ENCODE peak calls at places on chromosomes 3 and 15, in six cellular contexts. E is heart left ventricle; G is CD8-positive, alpha-beta memory T cell; C is endothelial cell of umbilical vein; B is mesenchymal stem cell; V is A549. X is an unnamed sample. For H3K4me1, the result is how much of the 10 kb centered on the place peaks cover.

GRCh38 chr3:88641033-88641604 is 466.3 kb upstream of the EPHA3 start:
- DNase-seq in G (no peak), C (no peak), E (no peak), V (no peak), B (no peak), X (no peak)

GRCh38 chr3:126008219-126008618 is 39.2 kb downstream of the ROPN1B start:
- DNase-seq in V (no peak), G (no peak), E (no peak), B (no peak), C (no peak), X (no peak)

GRCh38 chr15:95734422-95735316 is 595.8 kb upstream of the NR2F2 start:
- DNase-seq in G (no peak), V (no peak), C (peak), B (peak), E (no peak), X (no peak)

GRCh38 chr15:73900129-73900712 is 26.0 kb upstream of the LOXL1 start:
- DNase-seq in C (no peak), B (no peak), V (no peak), E (no peak), G (no peak), X (no peak)

GRCh38 chr15:66592505-66593218 is 26.9 kb upstream of the LCTL start:
- DNase-seq in B (no peak), E (no peak), V (no peak), C (no peak), G (no peak), X (no peak)

GRCh38 chr15:33132722-33133345 is 61.7 kb downstream of the FMN1 start:
- DNase-seq in C (peak), V (peak), B (peak), E (no peak), G (peak), X (no peak)

GRCh38 chr3:185069583-185070030 is 83.3 kb downstream of the C3orf70 start:
- DNase-seq in G (no peak), B (no peak), C (no peak), V (no peak), E (no peak), X (no peak)

GRCh38 chr15:48999314-48999713 is 35.6 kb upstream of the SHC4 start:
- DNase-seq in G (no peak), V (no peak), C (no peak), B (no peak), E (no peak), X (no peak)

GRCh38 chr3:194298331-194299227 is 52.5 kb downstream of the CPN2 start:
- DNase-seq in C (no peak), E (no peak), V (no peak), G (no peak), B (no peak), X (peak)

GRCh38 chr15:55379095-55379494 is 29.1 kb downstream of the CCPG1 start:
- DNase-seq in V (no peak), B (no peak), G (no peak), E (no peak), C (no peak), X (no peak)

GRCh38 chr15:69979269-69979668 is 118.4 kb downstream of the TLE3 start:
- DNase-seq in V (peak), B (peak), E (no peak), C (no peak), G (no peak), X (peak)

GRCh38 chr15:29435811-29436210 is 166.2 kb upstream of the NSMCE3 start:
- DNase-seq in V (no peak), E (no peak), C (no peak), G (no peak), B (no peak), X (no peak)

GRCh38 chr15:96047255-96047931 is 283.1 kb upstream of the NR2F2 start:
- DNase-seq in V (no peak), C (peak), E (no peak), G (no peak), B (peak), X (no peak)

GRCh38 chr3:59245879-59246501 is 196.2 kb upstream of the CFAP20DC start:
- DNase-seq in V (no peak), G (no peak), E (no peak), B (peak), C (no peak), X (no peak)

GRCh38 chr3:128598884-128599664 is 51.5 kb downstream of the RPN1 start:
- DNase-seq in B (no peak), E (no peak), C (no peak), V (no peak), G (no peak), X (no peak)

GRCh38 chr15:98952381-98952803 is 55.2 kb downstream of the PGPEP1L start:
- DNase-seq in B (no peak), E (no peak), V (no peak), G (no peak), C (peak), X (peak)

GRCh38 chr3:198028718-198029117 is 68.7 kb downstream of the LMLN start:
- DNase-seq in B (no peak), V (no peak), G (no peak), C (no peak), E (no peak), X (no peak)

GRCh38 chr15:74656935-74657535 is 38.8 kb downstream of the EDC3 start:
- DNase-seq in V (no peak), B (no peak), C (no peak), E (no peak), G (no peak), X (no peak)

GRCh38 chr15:63600001-63600645 is 2.9 kb downstream of the FBXL22 start:
- DNase-seq in V (peak), C (no peak), B (no peak), G (no peak), E (peak), X (no peak)

GRCh38 chr3:121626495-121626894 is 33.3 kb downstream of the FBXO40 start:
- DNase-seq in G (no peak), E (no peak), B (no peak), C (no peak), V (no peak), X (no peak)

GRCh38 chr3:121627622-121628021 is 33.1 kb downstream of the HCLS1 start:
- DNase-seq in V (no peak), B (no peak), E (no peak), G (no peak), C (no peak), X (no peak)

GRCh38 chr3:121629601-121630000 is 31.1 kb downstream of the HCLS1 start:
- DNase-seq in V (no peak), E (peak), B (no peak), C (no peak), G (no peak), X (no peak)

GRCh38 chr3:121627211-121627610 is 33.5 kb downstream of the HCLS1 start:
- DNase-seq in E (peak), G (no peak), B (no peak), C (no peak), V (no peak), X (no peak)

DNA sequence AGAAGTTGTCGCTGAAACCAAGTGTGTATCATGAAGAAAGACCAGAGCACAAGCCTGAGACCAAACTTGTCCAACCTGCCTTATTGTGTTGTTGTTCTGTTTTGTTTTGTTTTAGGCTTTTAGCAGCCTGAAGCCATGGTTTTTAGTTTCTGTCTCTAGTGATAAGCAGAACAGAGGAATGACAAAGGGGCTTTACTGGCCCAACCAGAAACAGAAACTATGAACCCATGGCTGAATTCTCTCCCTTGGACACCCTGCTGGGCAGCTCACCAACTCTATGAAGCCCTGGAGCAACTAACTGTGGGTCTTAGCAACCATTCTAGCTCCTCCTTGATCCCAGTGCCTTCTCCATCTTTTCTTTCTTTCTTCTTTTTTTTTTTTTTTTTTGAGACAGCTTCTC is 30.3 kb downstream of the HCLS1 start:
- DNase-seq in C (no peak), G (no peak), V (no peak), E (no peak), B (no peak), X (no peak)
- H3K4me1 ChIP-seq in C (under half), G (under half), V (under half), E (under half), B (under half), X (under half)

GRCh38 chr3:151307583-151307982 is 9.0 kb downstream of the GPR87 start:
- DNase-seq in C (no peak), B (no peak), G (no peak), V (no peak), E (no peak), X (no peak)

GRCh38 chr3:151305778-151306157 is 10.9 kb downstream of the GPR87 start:
- DNase-seq in G (no peak), E (no peak), C (no peak), B (no peak), V (no peak), X (no peak)

GRCh38 chr3:151305081-151305777 is 11.4 kb downstream of the GPR87 start:
- DNase-seq in C (no peak), G (no peak), E (no peak), B (peak), V (peak), X (no peak)

GRCh38 chr3:151307131-151307530 is 9.5 kb downstream of the GPR87 start:
- DNase-seq in V (no peak), B (no peak), C (no peak), G (no peak), E (no peak), X (no peak)

DNA sequence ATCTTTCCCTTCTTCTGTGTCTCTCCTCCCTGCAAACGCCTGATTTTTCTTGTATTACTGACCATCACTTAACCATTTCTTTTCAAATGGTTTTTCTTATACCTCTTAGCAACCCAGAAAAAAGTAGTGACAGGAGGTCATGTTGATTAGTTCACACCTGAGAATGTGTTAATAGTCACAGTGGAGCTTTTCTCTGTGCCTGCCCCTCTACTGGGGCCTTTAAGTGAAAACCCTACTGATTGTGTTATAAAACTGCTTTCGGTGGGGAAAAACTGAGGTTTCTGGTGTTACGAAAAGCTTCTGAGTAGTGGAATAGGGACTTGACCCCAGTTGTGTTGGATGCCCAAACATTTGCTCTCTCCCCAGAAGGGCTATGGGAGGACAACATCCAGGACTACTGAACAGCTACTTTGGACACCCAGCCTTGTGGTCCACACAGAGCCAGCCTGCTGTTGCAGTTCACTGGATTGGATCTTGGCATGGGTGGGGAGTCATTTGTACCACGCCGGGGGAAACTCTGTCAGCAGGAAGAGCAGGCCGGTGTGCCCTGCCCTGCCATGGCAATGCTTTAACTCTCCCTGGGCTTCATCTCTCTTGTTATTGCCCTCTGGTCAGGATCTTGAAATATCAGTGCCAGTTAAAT is 10.3 kb downstream of the GPR87 start:
- DNase-seq in V (no peak), C (no peak), B (no peak), G (no peak), E (no peak), X (no peak)
- H3K4me1 ChIP-seq in V (under half), C (under half), B (under half), G (under half), E (under half), X (under half)

DNA sequence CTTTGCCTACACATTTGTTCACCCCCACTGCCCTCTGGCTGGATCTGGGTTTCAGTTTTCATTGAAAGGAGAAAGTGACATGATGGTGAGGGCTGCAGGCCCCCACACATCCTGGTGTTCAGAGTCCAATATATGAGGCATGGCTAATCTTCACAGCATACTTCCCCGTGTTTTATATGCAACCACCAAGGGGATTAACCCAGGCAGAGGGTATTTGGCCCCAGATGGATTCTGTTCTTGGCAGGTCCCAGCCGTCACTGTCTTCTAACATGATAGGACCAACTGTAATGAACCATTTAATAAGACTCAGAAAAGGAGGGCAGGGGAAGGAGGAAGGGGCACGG is 4.4 kb upstream of the ACTC1 start:
- DNase-seq in G (no peak), E (no peak), C (no peak), B (no peak), V (no peak), X (no peak)
- H3K4me1 ChIP-seq in G (under half), E (under half), C (under half), B (under half), V (under half), X (under half)

GRCh38 chr15:90933310-90933709 is 961 bp upstream of the HDDC3 start:
- DNase-seq in V (no peak), G (no peak), C (no peak), E (no peak), B (no peak), X (no peak)
- H3K4me1 ChIP-seq in V (under half), G (half or more), C (under half), E (under half), B (under half), X (under half)

GRCh38 chr15:83858820-83859505 is 205.0 kb downstream of the ADAMTSL3 start:
- DNase-seq in G (no peak), E (no peak), V (no peak), C (no peak), B (no peak), X (no peak)
- H3K4me1 ChIP-seq in G (under half), E (under half), V (under half), C (under half), B (under half), X (under half)

X was measured in spleen.